ENCODE peak calls at places on chromosomes 16 and 17, in four cellular contexts. L, U, Z and G are unnamed samples. For H3K9me2, the result is how much of the 10 kb centered on the place peaks cover.

GRCh38 chr16:81170824-81171223 is 67.7 kb upstream of the BCO1 start:
- DNase-seq in L (no peak), Z (no peak), U (peak), G (no peak)

GRCh38 chr16:54342001-54342776 is 55.6 kb upstream of the IRX3 start:
- DNase-seq in L (no peak), Z (peak), U (peak), G (no peak)

GRCh38 chr17:28119560-28119959 is 77.1 kb downstream of the NLK start:
- DNase-seq in L (no peak), U (no peak), Z (no peak), G (no peak)

GRCh38 chr17:31068291-31068690 is 26.5 kb upstream of the NF1 start:
- DNase-seq in Z (peak), L (peak), U (peak), G (peak)

GRCh38 chr16:71914802-71915201 is 19.5 kb downstream of the IST1 start:
- DNase-seq in U (no peak), Z (no peak), L (no peak), G (no peak)

GRCh38 chr17:74923538-74924249 is 379 bp upstream of the OTOP2 start:
- DNase-seq in Z (peak), U (peak), L (peak), G (peak)

GRCh38 chr17:14672830-14673229 is 371.9 kb downstream of the HS3ST3B1 start:
- DNase-seq in L (no peak), Z (no peak), U (peak), G (no peak)

GRCh38 chr17:76345377-76345945 is 8.3 kb downstream of the PRPSAP1 start:
- DNase-seq in U (peak), L (no peak), Z (no peak), G (peak)

GRCh38 chr17:1398900-1399299 is 1.1 kb downstream of the YWHAE start:
- DNase-seq in Z (no peak), U (peak), L (peak), G (peak)

GRCh38 chr17:19569785-19570496 is 36.3 kb downstream of the SLC47A1 start:
- DNase-seq in L (peak), U (no peak), Z (no peak), G (peak)

GRCh38 chr16:28321700-28322411 is 29.5 kb downstream of the SBK1 start:
- DNase-seq in U (peak), L (peak), Z (peak), G (peak)

GRCh38 chr16:4323071-4323844 is 7.4 kb downstream of the GLIS2 start:
- DNase-seq in L (no peak), Z (peak), U (no peak), G (no peak)

GRCh38 chr16:29961127-29961478 is 776 bp upstream of the TMEM219 start:
- DNase-seq in Z (no peak), L (no peak), U (peak), G (no peak)
- H3K9me2 ChIP-seq in Z (under half), L (under half), U (under half), G (under half)

GRCh38 chr16:23298290-23298689 is 3.8 kb upstream of the SCNN1B start:
- DNase-seq in Z (no peak), L (no peak), U (no peak), G (peak)
- H3K9me2 ChIP-seq in Z (under half), L (under half), U (under half), G (under half)

DNA sequence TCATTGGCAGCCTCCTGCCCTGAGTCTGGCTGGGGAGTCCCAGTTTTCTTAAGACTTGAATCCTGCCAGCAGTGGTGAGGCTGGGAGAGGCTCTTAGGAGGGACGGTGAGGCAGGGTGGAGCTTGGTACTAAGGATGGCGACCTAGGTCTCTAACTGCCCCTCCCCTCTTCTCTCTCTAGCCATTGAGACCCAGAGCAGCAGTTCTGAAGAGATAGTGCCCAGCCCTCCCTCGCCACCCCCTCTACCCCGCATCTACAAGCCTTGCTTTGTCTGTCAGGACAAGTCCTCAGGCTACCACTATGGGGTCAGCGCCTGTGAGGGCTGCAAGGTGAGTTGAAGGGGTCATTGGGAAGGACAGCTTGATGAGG is 16.4 kb downstream of the GJD3 start:
- DNase-seq in Z (no peak), L (no peak), U (no peak), G (no peak)
- H3K9me2 ChIP-seq in Z (under half), L (under half), U (under half), G (under half)

DNA sequence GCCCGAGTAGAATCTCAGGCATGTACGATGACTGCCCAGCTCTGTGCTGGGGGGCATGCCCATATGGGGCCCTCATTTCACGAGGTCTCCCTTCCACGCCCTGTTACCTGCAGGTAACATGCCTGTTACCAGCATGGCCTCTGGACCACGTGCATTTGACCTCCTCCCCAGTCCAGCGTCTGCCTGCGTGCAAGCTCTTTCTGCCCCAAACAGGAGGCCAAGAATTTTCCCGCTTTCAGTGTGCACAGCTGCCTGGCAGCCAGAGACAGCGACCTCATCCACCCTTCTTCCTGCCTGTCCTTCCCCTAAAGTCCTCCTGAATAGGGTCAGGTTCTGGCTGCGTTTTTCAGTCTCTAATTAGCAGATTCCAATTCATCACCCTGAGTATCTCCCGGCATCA is 306.5 kb upstream of the ZFHX3 start:
- DNase-seq in Z (no peak), U (no peak), L (no peak), G (no peak)
- H3K9me2 ChIP-seq in Z (under half), U (under half), L (under half), G (under half)